ENCODE peak calls at places on chromosomes 13 and 19, in seven cellular contexts. G is CD4-positive, CD25-positive, alpha-beta regulatory T cell; U is cardiac muscle cell; A is psoas muscle; Q is ascending aorta; W is BJ; M is CD8-positive, alpha-beta memory T cell. P is an unnamed sample.

GRCh38 chr19:18475004-18475453 is 37.1 kb upstream of the ISYNA1 start:
- DNase-seq in W (no peak), A (no peak), Q (no peak), M (no peak), U (no peak), G (peak; percentile 66), P (no peak)

GRCh38 chr19:44757057-44757734 is 8.7 kb downstream of the BCL3 start:
- DNase-seq in A (peak; percentile 80), G (no peak), Q (peak; percentile 84), U (peak; percentile 91), M (no peak), W (no peak), P (peak; percentile 87)

GRCh38 chr13:42836930-42837329 is 55.5 kb downstream of the FAM216B start:
- DNase-seq in Q (no peak), U (peak; percentile 81), G (no peak), W (no peak), A (no peak), M (no peak), P (no peak)

GRCh38 chr13:93413972-93414717 is 187.5 kb downstream of the GPC6 start:
- DNase-seq in Q (no peak), M (no peak), U (peak; percentile 57), W (no peak), A (no peak), G (no peak), P (no peak)

GRCh38 chr13:73230714-73231113 is 171.9 kb downstream of the KLF5 start:
- DNase-seq in A (no peak), G (no peak), W (no peak), M (peak; percentile 33), U (peak; percentile 16), Q (no peak), P (no peak)

GRCh38 chr19:6738726-6739389 is 622 bp upstream of the TRIP10 start:
- DNase-seq in Q (peak; percentile 69), M (no peak), G (peak; percentile 19), A (peak; percentile 65), W (no peak), U (no peak), P (peak; percentile 60)

GRCh38 chr13:48818495-48818961 is 157.2 kb upstream of the FNDC3A start:
- DNase-seq in M (no peak), U (peak; percentile 85), W (peak; percentile 97), G (no peak), A (no peak), Q (peak; percentile 72), P (no peak)

GRCh38 chr19:13990085-13990484 is 16.0 kb downstream of the RFX1 start:
- DNase-seq in M (no peak), A (no peak), Q (no peak), U (no peak), G (no peak), W (no peak), P (peak; percentile 39)

GRCh38 chr13:101190337-101190736 is 226.0 kb downstream of the NALCN start:
- DNase-seq in M (no peak), Q (no peak), A (no peak), W (no peak), G (no peak), U (peak; percentile 5), P (no peak)

GRCh38 chr19:30648321-30648720 is 276.1 kb downstream of the ZNF536 start:
- DNase-seq in G (no peak), M (no peak), W (no peak), Q (peak; percentile 21), U (no peak), A (no peak), P (no peak)

GRCh38 chr13:89694471-89694870 is 1653.0 kb upstream of the MIR17HG start:
- DNase-seq in W (no peak), U (no peak), G (no peak), M (no peak), A (no peak), Q (no peak), P (no peak)

DNA sequence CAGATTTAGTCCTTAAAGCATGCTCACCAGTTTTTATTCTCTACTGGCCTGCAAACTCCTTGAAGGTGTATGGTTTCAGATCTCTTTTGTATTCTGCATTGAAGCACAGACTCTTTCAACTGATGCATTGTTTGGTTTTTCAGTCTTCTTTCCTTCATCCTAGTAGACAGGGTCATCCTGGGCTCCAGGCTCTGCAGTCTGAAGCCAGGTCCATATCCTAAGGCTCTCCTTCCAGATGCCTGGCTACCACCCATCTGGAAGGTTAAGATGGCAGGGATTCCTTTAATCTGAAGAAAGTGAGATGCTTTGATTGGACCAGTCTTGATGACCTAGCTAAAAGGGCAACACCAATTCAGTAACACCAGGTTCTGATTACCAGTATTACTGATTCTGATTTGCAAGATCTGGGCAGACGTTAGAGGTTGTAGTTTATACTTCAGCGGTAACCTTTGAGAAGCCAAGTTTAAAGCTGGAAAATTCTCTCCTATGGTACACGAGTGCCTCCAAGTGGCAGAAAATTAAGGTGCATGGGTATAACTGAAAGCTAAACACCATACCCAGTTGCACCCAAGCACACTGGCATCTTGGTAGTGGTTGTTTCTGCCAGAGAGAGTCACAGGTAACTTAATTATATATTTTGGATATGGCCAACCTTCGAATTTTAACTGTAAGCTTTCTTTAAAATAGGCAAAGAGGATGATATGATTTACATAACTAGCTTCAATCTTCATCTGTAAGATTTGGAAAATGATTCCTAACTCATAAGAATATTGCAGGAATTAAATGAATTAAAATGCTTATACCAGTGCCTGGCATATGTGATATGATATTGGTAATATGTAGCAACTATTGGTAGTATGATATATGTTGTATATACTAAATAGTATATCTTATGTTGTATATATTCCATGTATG is 1651.9 kb upstream of the MIR17HG start:
- DNase-seq in M (no peak), A (no peak), U (peak; percentile 60), W (no peak), Q (no peak), G (no peak), P (peak; percentile 22)
- H3K36me3 ChIP-seq in M (no peaks in the 10 kb centered on the region), A (no peaks in the 10 kb centered on the region), U (no peaks in the 10 kb centered on the region), W (no peaks in the 10 kb centered on the region), Q (no peaks in the 10 kb centered on the region), G (no peaks in the 10 kb centered on the region), P (no peaks in the 10 kb centered on the region)

DNA sequence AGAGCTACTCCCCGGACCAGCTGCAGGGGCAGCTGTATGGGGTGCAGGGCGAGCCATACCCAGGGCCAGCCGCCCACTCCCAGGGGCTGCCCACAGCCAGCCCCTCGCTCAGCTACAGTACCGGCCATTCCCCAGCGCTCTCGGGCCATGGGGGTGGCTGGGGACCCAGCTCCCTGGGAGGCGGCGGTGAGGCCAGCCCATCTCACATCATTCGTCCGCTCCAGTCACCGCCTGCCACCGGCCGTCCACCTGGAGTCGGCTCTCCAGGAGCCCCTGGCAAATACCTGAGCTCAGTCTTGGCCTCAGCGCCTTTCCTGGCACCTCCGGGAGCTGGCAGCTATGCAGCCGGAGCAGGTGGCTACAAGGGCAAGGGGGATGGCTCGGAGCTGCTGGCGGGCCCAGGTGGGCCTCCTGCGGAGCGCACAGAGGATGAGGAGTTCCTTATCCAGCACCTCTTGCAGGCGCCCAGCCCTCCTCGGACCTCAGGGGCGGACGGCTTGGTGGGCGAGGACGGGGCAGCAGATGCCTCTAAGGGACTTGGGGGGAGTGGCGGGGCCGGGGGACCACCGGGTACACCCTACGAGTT is 4.9 kb downstream of the PRR12 start:
- DNase-seq in Q (no peak), M (no peak), U (no peak), A (no peak), W (no peak), G (no peak), P (peak; percentile 60)
- H3K36me3 ChIP-seq in Q (peaks cover 58% of the 10 kb centered on the region), M (peaks cover 24% of the 10 kb centered on the region), U (peaks cover 40% of the 10 kb centered on the region), A (no peaks in the 10 kb centered on the region), W (peaks cover 17% of the 10 kb centered on the region), G (peaks cover 33% of the 10 kb centered on the region), P (peaks cover 28% of the 10 kb centered on the region)

DNA sequence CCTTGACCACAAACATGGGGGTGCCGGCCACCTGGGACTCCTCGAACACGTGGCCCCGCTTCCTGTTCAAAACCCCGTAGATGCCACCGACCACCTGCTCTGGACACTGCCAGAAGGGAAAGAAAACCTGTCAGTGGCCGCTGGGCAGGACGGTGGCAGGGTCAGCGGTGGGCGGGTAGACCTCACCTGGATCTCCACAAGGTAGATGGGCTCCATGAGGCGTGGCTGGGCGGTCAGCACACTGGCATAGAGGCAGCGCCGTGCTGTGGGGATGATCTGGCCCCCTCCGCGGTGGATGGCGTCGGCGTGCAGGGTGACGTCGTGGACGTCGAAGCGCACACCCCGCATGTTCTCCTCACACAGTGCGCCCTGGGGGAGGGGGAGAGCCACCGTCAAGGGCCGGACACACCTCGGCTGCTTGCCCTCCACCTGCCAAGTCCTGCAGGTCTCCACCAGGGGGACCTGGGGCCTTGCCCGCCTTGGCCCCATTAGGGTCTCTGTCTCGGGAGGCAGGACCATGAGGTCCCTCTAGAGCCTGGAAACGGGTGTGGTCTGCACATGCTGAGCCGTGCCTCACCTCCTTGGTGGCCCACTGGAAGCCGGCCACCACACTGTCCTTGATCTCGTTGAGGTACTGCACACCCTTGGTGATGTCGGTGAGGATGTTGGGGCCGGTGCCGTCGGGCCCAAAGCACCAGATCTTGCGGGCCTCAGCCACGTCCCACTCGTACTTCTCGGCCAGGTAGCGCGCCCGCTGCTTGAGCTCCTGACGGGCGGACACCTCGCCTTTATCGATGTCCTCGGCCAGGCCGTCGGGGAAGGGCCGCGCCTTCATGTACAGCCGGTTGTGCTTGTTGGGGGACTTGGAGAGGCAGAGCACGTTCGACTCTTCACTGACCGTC is 6.6 kb upstream of the DAPK3 start:
- DNase-seq in G (peak; percentile 21), M (peak; percentile 15), U (no peak), Q (no peak), A (peak; percentile 25), W (no peak), P (peak; percentile 81)
- H3K36me3 ChIP-seq in G (peaks cover 72% of the 10 kb centered on the region), M (peaks cover 60% of the 10 kb centered on the region), U (peaks cover 70% of the 10 kb centered on the region), Q (peaks cover 73% of the 10 kb centered on the region), A (peaks cover 25% of the 10 kb centered on the region), W (peaks cover 65% of the 10 kb centered on the region), P (peaks cover 64% of the 10 kb centered on the region)

GRCh38 chr13:50144473-50145160 is 129.4 kb downstream of the KCNRG start:
- DNase-seq in W (no peak), G (no peak), A (no peak), U (no peak), Q (no peak), M (no peak), P (no peak)

GRCh38 chr13:50140742-50141659 is 125.8 kb downstream of the KCNRG start:
- DNase-seq in U (peak; percentile 5), Q (no peak), A (no peak), W (no peak), M (no peak), G (no peak), P (no peak)

GRCh38 chr13:50136678-50137077 is 121.4 kb downstream of the KCNRG start:
- DNase-seq in W (no peak), G (no peak), U (no peak), M (no peak), A (no peak), Q (no peak), P (no peak)

GRCh38 chr13:50140153-50140552 is 124.9 kb downstream of the KCNRG start:
- DNase-seq in W (no peak), A (no peak), G (no peak), M (no peak), Q (no peak), U (no peak), P (no peak)

DNA sequence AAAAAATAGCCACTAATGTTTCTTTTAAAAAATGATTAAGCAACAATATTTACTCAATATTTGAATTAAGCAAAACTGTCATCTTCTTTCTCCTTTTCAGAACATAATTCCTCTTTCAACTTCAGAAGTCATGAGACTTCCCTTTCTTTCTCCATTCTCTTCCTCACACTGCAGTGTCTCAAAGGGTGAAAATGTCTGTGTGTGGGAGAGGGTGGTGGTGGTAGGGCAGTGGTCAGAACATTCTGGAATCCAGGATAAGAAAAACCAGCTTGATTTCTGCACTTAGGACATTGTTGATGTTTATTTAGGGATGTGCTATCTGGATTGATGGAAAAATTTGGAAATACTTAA is 126.4 kb downstream of the KCNRG start:
- DNase-seq in U (no peak), A (no peak), W (no peak), G (no peak), M (no peak), Q (no peak), P (no peak)
- H3K36me3 ChIP-seq in U (no peaks in the 10 kb centered on the region), A (no peaks in the 10 kb centered on the region), W (no peaks in the 10 kb centered on the region), G (no peaks in the 10 kb centered on the region), M (no peaks in the 10 kb centered on the region), Q (no peaks in the 10 kb centered on the region), P (no peaks in the 10 kb centered on the region)

P was measured in H7.